ENCODE peak calls at places on chromosomes 12 and 14, in eight cellular contexts. I is transverse colon, U is SK-N-SH, N is stomach, S is ovary, R is HepG2, F is A549, J is suprapubic skin. X is an unnamed sample. For H3K4me1, the result is how much of the 10 kb centered on the place peaks cover.

GRCh38 chr14:99549684-99550083 is 54.3 kb downstream of the CCDC85C start:
- DNase-seq in N (no peak), R (peak), J (no peak), I (no peak), S (no peak), U (no peak), F (no peak), X (no peak)

GRCh38 chr12:47907851-47908454 is 3.2 kb upstream of the VDR start:
- DNase-seq in F (no peak), S (no peak), N (no peak), I (no peak), U (no peak), J (no peak), R (peak), X (peak)

GRCh38 chr12:105417732-105418131 is 87.2 kb downstream of the C12orf75 start:
- DNase-seq in U (no peak), N (no peak), F (no peak), S (no peak), I (no peak), R (no peak), J (no peak), X (no peak)

GRCh38 chr14:94480809-94481208 is 4.8 kb upstream of the SERPINA9 start:
- DNase-seq in R (peak), F (no peak), N (no peak), I (no peak), S (no peak), U (no peak), J (no peak), X (no peak)

GRCh38 chr14:101183376-101184103 is 280.0 kb upstream of the RTL1 start:
- DNase-seq in I (no peak), U (peak), R (peak), S (peak), J (peak), N (peak), F (no peak), X (no peak)

GRCh38 chr14:70873627-70874026 is 33.6 kb upstream of the PCNX1 start:
- DNase-seq in J (no peak), S (no peak), R (peak), I (no peak), F (no peak), N (no peak), U (no peak), X (no peak)

GRCh38 chr12:31589896-31590729 is 823 bp downstream of the DENND5B start:
- DNase-seq in N (peak), R (peak), U (peak), S (peak), I (peak), F (peak), J (peak), X (peak)

GRCh38 chr12:46523446-46523845 is 150.9 kb upstream of the SLC38A2 start:
- DNase-seq in J (no peak), N (no peak), U (no peak), F (peak), R (peak), I (no peak), S (no peak), X (no peak)

GRCh38 chr12:46629331-46630229 is 196.2 kb downstream of the SLC38A4 start:
- DNase-seq in N (no peak), F (no peak), R (no peak), I (no peak), J (no peak), U (no peak), S (no peak), X (no peak)

GRCh38 chr12:62123721-62124203 is 136.4 kb upstream of the USP15 start:
- DNase-seq in S (peak), R (peak), J (no peak), I (peak), N (peak), F (peak), U (peak), X (no peak)

GRCh38 chr12:56271031-56271430 is 4.3 kb downstream of the COQ10A start:
- DNase-seq in R (no peak), N (no peak), U (no peak), F (peak), J (no peak), I (no peak), S (no peak), X (no peak)

GRCh38 chr12:107818984-107819383 is 44.5 kb downstream of the ASCL4 start:
- DNase-seq in J (no peak), I (no peak), F (no peak), N (no peak), R (no peak), S (no peak), U (no peak), X (no peak)

GRCh38 chr12:107822356-107822755 is 47.9 kb downstream of the ASCL4 start:
- DNase-seq in F (no peak), S (no peak), J (no peak), I (no peak), U (no peak), R (no peak), N (no peak), X (no peak)

DNA sequence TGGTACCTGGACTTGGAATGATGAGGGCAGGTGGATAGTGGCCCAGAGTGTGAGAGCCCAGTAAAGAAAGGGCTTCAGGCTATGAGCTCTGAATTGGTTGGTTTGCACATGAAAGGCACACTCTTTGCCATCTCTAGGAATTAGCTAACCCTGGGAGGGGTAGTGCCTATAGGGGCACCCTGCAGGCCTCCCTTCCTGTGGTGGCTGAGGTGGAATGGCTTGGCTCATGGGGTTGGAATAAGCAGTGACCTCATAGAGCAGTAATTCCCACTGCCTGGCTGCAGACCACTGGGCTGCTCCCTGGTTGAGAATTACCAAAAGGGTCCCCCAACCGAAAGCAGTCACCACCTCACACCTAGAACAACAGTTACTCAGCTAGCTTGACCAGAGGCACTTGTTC is 42.7 kb downstream of the ASCL4 start:
- DNase-seq in J (no peak), F (no peak), R (no peak), N (no peak), U (no peak), S (no peak), I (no peak), X (no peak)
- H3K4me1 ChIP-seq in J (under half), F (under half), R (under half), N (under half), U (under half), S (under half), I (under half), X (under half)

DNA sequence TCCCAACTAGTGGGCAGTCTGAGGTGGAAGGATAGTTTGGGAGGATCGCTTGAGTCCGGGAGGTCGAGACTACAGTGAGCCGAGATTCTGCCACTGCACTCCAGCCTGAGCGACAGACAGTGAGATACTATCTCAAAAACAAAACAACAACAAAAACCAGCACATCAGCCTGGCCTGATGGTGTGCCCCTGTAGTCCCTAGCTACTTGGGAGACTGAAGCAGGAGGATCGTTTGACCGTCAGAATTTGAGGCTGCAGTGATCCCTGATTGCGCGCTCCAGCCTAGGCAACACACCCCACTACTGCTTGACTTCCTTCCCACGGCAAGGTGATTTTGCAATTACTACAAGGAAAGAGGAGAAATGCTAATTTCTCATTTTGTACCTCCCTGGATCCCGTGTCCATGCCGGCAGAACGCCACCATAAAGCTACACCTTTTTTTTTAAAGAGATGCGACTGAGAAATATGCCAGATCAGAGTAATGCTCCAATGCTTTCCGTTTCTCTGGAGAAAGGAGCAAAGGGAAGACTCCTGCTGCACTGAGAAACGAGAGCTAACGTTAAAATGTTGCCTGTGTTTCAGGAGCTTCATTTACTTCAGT is 665 bp upstream of the SCFD1 start:
- DNase-seq in N (no peak), R (peak), I (peak), J (no peak), S (no peak), U (peak), F (no peak), X (no peak)
- TF ChIP-seq EP300 in N (no peak), R (no peak), I (no peak), J (no peak), S (no peak), U (no peak), F (no peak), X (no peak)

GRCh38 chr12:26196424-26196722 is 1.0 kb downstream of the SSPN start:
- DNase-seq in I (no peak), N (no peak), U (peak), F (no peak), J (no peak), R (no peak), S (no peak), X (no peak)
- H3K4me1 ChIP-seq in I (under half), N (under half), U (under half), F (under half), J (under half), R (under half), S (under half), X (under half)

DNA sequence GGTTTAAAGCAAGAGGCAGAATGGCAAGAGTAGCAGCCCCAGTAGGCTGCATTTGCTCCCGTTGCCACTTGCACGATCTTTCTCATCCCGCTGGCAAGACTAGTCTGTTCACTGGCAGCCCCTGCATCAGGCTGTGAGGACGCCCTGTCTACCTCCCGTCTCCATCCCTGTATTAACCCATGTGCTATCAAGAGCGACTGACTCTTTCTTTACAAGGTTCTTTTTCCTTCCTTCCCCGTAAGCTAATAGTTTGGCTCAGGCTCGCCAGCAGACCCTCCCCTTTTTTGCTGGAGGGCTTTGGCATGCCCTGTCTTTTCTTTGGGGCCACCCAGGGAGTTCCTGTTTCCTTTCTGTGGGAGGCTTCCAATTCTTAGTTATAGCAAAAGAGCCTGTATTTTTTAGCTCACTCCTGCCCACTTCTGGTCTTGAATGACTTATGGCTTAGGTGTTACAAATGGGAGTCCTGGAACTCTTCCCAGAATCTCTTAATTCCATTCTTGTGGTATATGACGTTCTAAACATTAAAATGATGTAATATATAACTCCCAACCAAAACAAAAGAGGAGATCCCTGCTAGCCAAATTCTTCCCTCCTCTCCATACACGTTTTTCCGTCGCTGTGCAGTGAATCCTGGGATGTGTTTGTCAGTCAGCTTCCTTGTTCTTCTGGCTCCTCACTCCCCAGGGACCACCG is 149.0 kb downstream of the PRKCH start:
- DNase-seq in I (no peak), S (no peak), N (no peak), F (no peak), J (no peak), R (no peak), U (peak), X (no peak)
- TF ChIP-seq EP300 in I (no peak), S (no peak), N (no peak), F (peak), J (no peak), R (no peak), U (peak), X (no peak)

GRCh38 chr12:121001841-121002483 is 14.3 kb downstream of the C12orf43 start:
- DNase-seq in U (no peak), S (no peak), R (no peak), J (no peak), I (no peak), F (no peak), N (no peak), X (no peak)
- H3K4me1 ChIP-seq in U (under half), S (under half), R (under half), J (under half), I (under half), F (under half), N (under half), X (under half)

GRCh38 chr12:93128332-93128707 is 199.2 kb upstream of the EEA1 start:
- DNase-seq in F (no peak), J (no peak), N (no peak), I (no peak), S (no peak), R (no peak), U (no peak), X (no peak)
- TF ChIP-seq EP300 in F (no peak), J (no peak), N (no peak), I (no peak), S (no peak), R (no peak), U (no peak), X (no peak)

X was measured in sigmoid colon.